ENCODE peak calls at places on chromosome 3, in six cellular contexts. Z is GM06990, X is WERI-Rb-1, M is hypothalamus, Q is HS-27A, N is glomerular endothelial cell. K is an unnamed sample.

GRCh38 chr3:39753361-39753760 is 56.0 kb upstream of the MYRIP start:
- DNase-seq in Z (no peak), X (no peak), M (no peak), Q (no peak), N (no peak), K (no peak)

GRCh38 chr3:41334426-41334825 is 135.1 kb downstream of the CTNNB1 start:
- DNase-seq in Z (no peak), X (no peak), M (no peak), Q (no peak), N (no peak), K (no peak)

GRCh38 chr3:17386432-17386831 is 356.0 kb downstream of the TBC1D5 start:
- DNase-seq in Z (no peak), X (no peak), M (no peak), Q (no peak), N (no peak), K (no peak)

GRCh38 chr3:60355825-60356224 is 895.4 kb downstream of the FHIT start:
- DNase-seq in Z (no peak), X (no peak), M (no peak), Q (no peak), N (no peak), K (no peak)

GRCh38 chr3:100401674-100402036 is 316 bp downstream of the LNP1 start:
- DNase-seq in Z (no peak), X (peak), M (no peak), Q (no peak), N (no peak), K (peak)

GRCh38 chr3:45087155-45087554 is 59.0 kb downstream of the CDCP1 start:
- DNase-seq in Z (no peak), X (no peak), M (no peak), Q (no peak), N (no peak), K (no peak)

GRCh38 chr3:109480014-109480413 is 142.7 kb upstream of the DPPA4 start:
- DNase-seq in Z (no peak), X (no peak), M (no peak), Q (no peak), N (no peak), K (no peak)

GRCh38 chr3:195155842-195156241 is 115.1 kb downstream of the XXYLT1 start:
- DNase-seq in Z (no peak), X (no peak), M (no peak), Q (no peak), N (no peak), K (no peak)

GRCh38 chr3:127167315-127168043 is 25.5 kb upstream of the PRR23E start:
- DNase-seq in Z (no peak), X (no peak), M (no peak), Q (no peak), N (no peak), K (no peak)

GRCh38 chr3:10602769-10603768 is 97.7 kb upstream of the ATP2B2 start:
- DNase-seq in Z (peak), X (no peak), M (no peak), Q (no peak), N (no peak), K (no peak)

GRCh38 chr3:46664971-46665762 is 28.3 kb downstream of the ALS2CL start:
- DNase-seq in Z (no peak), X (no peak), M (no peak), Q (no peak), N (no peak), K (peak)

GRCh38 chr3:173660645-173661299 is 263.2 kb downstream of the NLGN1 start:
- DNase-seq in Z (no peak), X (no peak), M (no peak), Q (peak), N (no peak), K (no peak)

GRCh38 chr3:184282941-184283340 is 7.1 kb downstream of the ECE2 start:
- DNase-seq in Z (no peak), X (no peak), M (no peak), Q (no peak), N (no peak), K (no peak)

GRCh38 chr3:124834723-124835718 is 52.1 kb downstream of the ITGB5 start:
- DNase-seq in Z (peak), X (no peak), M (no peak), Q (no peak), N (no peak), K (no peak)

K was measured in posterior cingulate gyrus.